ENCODE peak calls at places on chromosomes 1 and 21, in nine cellular contexts. One of them, this sample, is unnamed.

GRCh38 chr1:69312055-69312732 is 255.5 kb upstream of the LRRC7 start:
- DNase-seq in activated CD8-positive, alpha-beta memory T cell treated with anti-CD3 and anti-CD28 coated beads for 48 hours: no peak
- DNase-seq in cardiac fibroblast: no peak
- DNase-seq in fibroblast of gingiva: no peak
- DNase-seq in esophagus squamous epithelium: no peak
- DNase-seq in DMS153: no peak
- DNase-seq in GM04503: no peak
- DNase-seq in NCI-H345: no peak
- DNase-seq in EL: no peak
- DNase-seq in this sample: no peak

GRCh38 chr21:28781602-28782274 is 210.9 kb downstream of the LTN1 start:
- DNase-seq in NCI-H345: no peak
- DNase-seq in fibroblast of gingiva: peak
- DNase-seq in esophagus squamous epithelium: no peak
- DNase-seq in EL: peak
- DNase-seq in activated CD8-positive, alpha-beta memory T cell treated with anti-CD3 and anti-CD28 coated beads for 48 hours: no peak
- DNase-seq in cardiac fibroblast: peak
- DNase-seq in DMS153: no peak
- DNase-seq in GM04503: no peak
- DNase-seq in this sample: peak

GRCh38 chr1:14111121-14111520 is 411.1 kb downstream of the PRDM2 start:
- DNase-seq in esophagus squamous epithelium: no peak
- DNase-seq in activated CD8-positive, alpha-beta memory T cell treated with anti-CD3 and anti-CD28 coated beads for 48 hours: no peak
- DNase-seq in fibroblast of gingiva: no peak
- DNase-seq in NCI-H345: no peak
- DNase-seq in cardiac fibroblast: no peak
- DNase-seq in GM04503: no peak
- DNase-seq in EL: no peak
- DNase-seq in DMS153: no peak
- DNase-seq in this sample: no peak

GRCh38 chr1:89821322-89822108 is 683 bp downstream of the LRRC8D start:
- DNase-seq in activated CD8-positive, alpha-beta memory T cell treated with anti-CD3 and anti-CD28 coated beads for 48 hours: peak
- DNase-seq in DMS153: peak
- DNase-seq in EL: peak
- DNase-seq in GM04503: no peak
- DNase-seq in cardiac fibroblast: peak
- DNase-seq in esophagus squamous epithelium: no peak
- DNase-seq in fibroblast of gingiva: no peak
- DNase-seq in NCI-H345: peak
- DNase-seq in this sample: peak

GRCh38 chr1:18365099-18365705 is 115.5 kb upstream of the KLHDC7A start:
- DNase-seq in activated CD8-positive, alpha-beta memory T cell treated with anti-CD3 and anti-CD28 coated beads for 48 hours: no peak
- DNase-seq in GM04503: no peak
- DNase-seq in esophagus squamous epithelium: no peak
- DNase-seq in NCI-H345: no peak
- DNase-seq in DMS153: no peak
- DNase-seq in fibroblast of gingiva: no peak
- DNase-seq in cardiac fibroblast: no peak
- DNase-seq in EL: no peak
- DNase-seq in this sample: no peak

GRCh38 chr1:52658795-52659194 is 25.8 kb downstream of the SHISAL2A start:
- DNase-seq in GM04503: no peak
- DNase-seq in activated CD8-positive, alpha-beta memory T cell treated with anti-CD3 and anti-CD28 coated beads for 48 hours: no peak
- DNase-seq in fibroblast of gingiva: no peak
- DNase-seq in DMS153: no peak
- DNase-seq in EL: no peak
- DNase-seq in esophagus squamous epithelium: no peak
- DNase-seq in cardiac fibroblast: no peak
- DNase-seq in NCI-H345: no peak
- DNase-seq in this sample: no peak

GRCh38 chr1:156670791-156671190 is 6.4 kb downstream of the NES start:
- DNase-seq in activated CD8-positive, alpha-beta memory T cell treated with anti-CD3 and anti-CD28 coated beads for 48 hours: no peak
- DNase-seq in fibroblast of gingiva: no peak
- DNase-seq in NCI-H345: no peak
- DNase-seq in GM04503: no peak
- DNase-seq in cardiac fibroblast: no peak
- DNase-seq in DMS153: no peak
- DNase-seq in EL: no peak
- DNase-seq in esophagus squamous epithelium: no peak
- DNase-seq in this sample: no peak

GRCh38 chr21:46163375-46163774 is 8.0 kb upstream of the FTCD start:
- DNase-seq in EL: no peak
- DNase-seq in GM04503: no peak
- DNase-seq in NCI-H345: no peak
- DNase-seq in fibroblast of gingiva: no peak
- DNase-seq in activated CD8-positive, alpha-beta memory T cell treated with anti-CD3 and anti-CD28 coated beads for 48 hours: no peak
- DNase-seq in cardiac fibroblast: no peak
- DNase-seq in esophagus squamous epithelium: no peak
- DNase-seq in DMS153: no peak
- DNase-seq in this sample: no peak

GRCh38 chr1:8115769-8116167 is 89.7 kb upstream of the ERRFI1 start:
- DNase-seq in fibroblast of gingiva: no peak
- DNase-seq in DMS153: no peak
- DNase-seq in esophagus squamous epithelium: no peak
- DNase-seq in EL: no peak
- DNase-seq in NCI-H345: no peak
- DNase-seq in GM04503: no peak
- DNase-seq in activated CD8-positive, alpha-beta memory T cell treated with anti-CD3 and anti-CD28 coated beads for 48 hours: no peak
- DNase-seq in cardiac fibroblast: no peak
- DNase-seq in this sample: no peak